ENCODE peak calls at places on chromosomes 1 and 21, in eight cellular contexts. B, R, Y, S, I, W, G and L are unnamed samples.

GRCh38 chr1:176878750-176879536 is 285.6 kb downstream of the ASTN1 start:
- DNase-seq in B (no peak), W (no peak), G (no peak), S (no peak), R (no peak), Y (no peak), I (no peak), L (peak)

GRCh38 chr1:34590211-34590623 is 164.6 kb upstream of the GJB5 start:
- DNase-seq in W (no peak), B (no peak), R (peak), G (no peak), I (no peak), Y (no peak), S (no peak), L (peak)

GRCh38 chr1:6126521-6127067 is 53.5 kb downstream of the CHD5 start:
- DNase-seq in W (no peak), R (no peak), B (no peak), I (no peak), Y (no peak), G (no peak), S (no peak), L (no peak)

GRCh38 chr21:36820176-36821031 is 121.5 kb downstream of the SIM2 start:
- DNase-seq in R (no peak), B (no peak), S (no peak), W (no peak), G (no peak), I (no peak), Y (no peak), L (peak)

GRCh38 chr1:36734356-36734755 is 251.6 kb upstream of the CSF3R start:
- DNase-seq in S (no peak), G (no peak), I (peak), W (no peak), Y (no peak), R (no peak), B (no peak), L (no peak)

GRCh38 chr1:168467452-168467851 is 76.3 kb downstream of the XCL2 start:
- DNase-seq in W (no peak), B (no peak), G (no peak), R (no peak), S (no peak), I (no peak), Y (no peak), L (no peak)

GRCh38 chr1:94693029-94693428 is 127.1 kb upstream of the SLC44A3 start:
- DNase-seq in W (no peak), S (no peak), G (no peak), I (no peak), B (no peak), R (no peak), Y (no peak), L (peak)

GRCh38 chr1:164716992-164717703 is 158.2 kb downstream of the PBX1 start:
- DNase-seq in Y (no peak), R (peak), S (no peak), G (no peak), B (no peak), W (no peak), I (no peak), L (no peak)

GRCh38 chr1:59034925-59035324 is 251.1 kb upstream of the JUN start:
- DNase-seq in W (no peak), S (no peak), B (no peak), Y (no peak), I (no peak), G (no peak), R (no peak), L (no peak)

GRCh38 chr1:53878492-53879105 is 11.0 kb downstream of the YIPF1 start:
- DNase-seq in B (no peak), S (peak), G (peak), Y (no peak), R (peak), W (no peak), I (no peak), L (no peak)

GRCh38 chr1:39127513-39127912 is 77.0 kb upstream of the MACF1 start:
- DNase-seq in Y (no peak), G (no peak), R (peak), B (peak), I (peak), S (no peak), W (no peak), L (no peak)

GRCh38 chr1:33391669-33392068 is 39.2 kb downstream of the PHC2 start:
- DNase-seq in G (no peak), S (no peak), W (no peak), I (no peak), R (no peak), B (no peak), Y (no peak), L (peak)

GRCh38 chr1:240582953-240583352 is 29.0 kb downstream of the GREM2 start:
- DNase-seq in G (no peak), I (no peak), S (no peak), B (no peak), R (no peak), W (no peak), Y (no peak), L (no peak)

GRCh38 chr1:185040333-185040732 is 5.0 kb upstream of the RNF2 start:
- DNase-seq in I (no peak), B (no peak), W (no peak), S (no peak), R (no peak), G (no peak), Y (no peak), L (no peak)

GRCh38 chr1:165544996-165545395 is 1.2 kb downstream of the LRRC52 start:
- DNase-seq in R (no peak), S (no peak), W (no peak), I (no peak), G (no peak), Y (no peak), B (no peak), L (no peak)

GRCh38 chr21:20645344-20645743 is 352.9 kb upstream of the NCAM2 start:
- DNase-seq in R (no peak), W (no peak), Y (no peak), S (no peak), B (no peak), I (no peak), G (no peak), L (no peak)

GRCh38 chr1:89633103-89633744 is at the start of gene LRRC8C:
- DNase-seq in I (peak), S (no peak), Y (no peak), B (peak), W (peak), G (peak), R (peak), L (no peak)

GRCh38 chr1:167533851-167534300 is 15.5 kb upstream of the CD247 start:
- DNase-seq in Y (no peak), I (no peak), S (no peak), W (peak), R (peak), G (peak), B (peak), L (peak)

GRCh38 chr1:205229399-205229861 is 1.7 kb downstream of the TMCC2 start:
- DNase-seq in Y (no peak), W (peak), I (no peak), S (no peak), G (peak), R (peak), B (peak), L (peak)
- TF ChIP-seq CTCF in Y (peak), W (peak), I (no peak), S (peak), G (peak), R (peak), B (peak), L (peak)

GRCh38 chr1:42845866-42846256 is 552 bp upstream of the ZNF691 start:
- DNase-seq in S (no peak), G (no peak), R (no peak), B (no peak), I (no peak), Y (no peak), W (no peak), L (no peak)

GRCh38 chr1:42845193-42845592 is 1.2 kb upstream of the ZNF691 start:
- DNase-seq in Y (no peak), R (no peak), B (no peak), I (no peak), S (no peak), W (no peak), G (no peak), L (no peak)

GRCh38 chr1:42847111-42847580 is 733 bp downstream of the ZNF691 start:
- DNase-seq in S (no peak), R (no peak), G (no peak), Y (no peak), B (no peak), W (no peak), I (no peak), L (no peak)

GRCh38 chr1:42847721-42848470 is 1.5 kb downstream of the ZNF691 start:
- DNase-seq in S (no peak), Y (no peak), B (no peak), G (no peak), W (no peak), R (no peak), I (no peak), L (no peak)

GRCh38 chr1:42846257-42847110 is at the start of gene ZNF691:
- DNase-seq in S (peak), Y (peak), G (peak), I (peak), B (peak), W (peak), R (peak), L (peak)
- TF ChIP-seq CTCF in S (peak), Y (peak), G (peak), I (peak), B (peak), W (peak), R (peak), L (peak)

GRCh38 chr1:212285685-212286436 is 651 bp downstream of the PPP2R5A start:
- DNase-seq in W (peak), R (peak), G (peak), S (no peak), I (peak), Y (peak), B (peak), L (peak)

GRCh38 chr1:212283741-212284140 is 1.5 kb upstream of the PPP2R5A start:
- DNase-seq in W (no peak), S (no peak), G (no peak), R (no peak), I (no peak), B (no peak), Y (no peak), L (no peak)

GRCh38 chr1:212284332-212284743 is 872 bp upstream of the PPP2R5A start:
- DNase-seq in I (no peak), R (no peak), S (no peak), B (no peak), G (no peak), Y (no peak), W (no peak), L (no peak)

GRCh38 chr1:212286437-212287131 is 1.4 kb downstream of the PPP2R5A start:
- DNase-seq in I (no peak), Y (no peak), W (no peak), R (no peak), B (peak), G (no peak), S (no peak), L (no peak)

DNA sequence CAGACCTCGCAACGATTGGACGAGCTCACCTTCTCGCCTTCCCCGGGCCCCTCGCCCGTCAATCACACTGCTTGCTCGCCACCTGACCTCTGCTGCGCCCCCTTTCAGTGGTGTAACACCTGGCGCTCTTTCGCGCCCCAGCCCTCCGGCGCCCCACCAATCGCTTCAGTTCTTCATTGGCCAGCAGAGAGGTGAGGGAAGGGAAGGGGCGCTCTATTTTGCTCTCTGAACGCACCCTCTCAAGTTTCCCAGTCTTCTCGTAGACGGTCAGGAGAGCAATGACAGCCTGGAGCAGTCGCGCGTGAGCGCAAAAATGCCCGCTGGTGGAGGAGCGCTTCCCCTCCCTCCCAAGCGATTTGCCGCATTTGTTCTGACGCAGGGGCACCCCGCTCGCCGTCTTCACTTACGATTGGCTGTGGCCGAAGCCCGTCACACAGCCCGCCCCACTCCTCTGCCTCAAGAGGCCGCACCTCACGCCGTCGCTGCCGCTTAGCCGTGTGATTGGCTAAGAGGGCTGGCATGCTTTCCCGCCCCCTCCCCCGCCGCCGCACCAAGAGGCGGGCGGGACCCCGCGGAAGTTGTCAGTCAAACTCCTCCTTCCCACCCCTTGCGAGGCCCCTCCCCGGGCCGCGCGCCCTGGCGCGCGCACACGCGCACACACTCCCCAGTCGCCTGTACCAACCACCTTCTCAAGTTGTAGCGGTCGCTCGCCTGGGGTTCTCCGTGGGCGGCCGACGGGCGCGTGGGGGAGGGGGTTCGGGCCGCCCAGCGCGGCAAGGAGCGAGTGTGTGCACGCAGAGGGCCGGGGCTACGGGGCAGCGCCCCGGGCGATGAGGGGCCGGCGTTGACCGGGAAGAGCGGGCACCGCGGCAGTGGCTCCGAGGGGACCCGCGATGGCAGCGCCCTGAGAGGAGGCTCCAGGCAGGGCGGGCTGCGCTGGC is at the start of gene PPP2R5A:
- DNase-seq in S (peak), Y (peak), I (peak), G (peak), R (peak), W (peak), B (peak), L (peak)
- TF ChIP-seq CTCF in S (no peak), Y (peak), I (no peak), G (peak), R (no peak), W (peak), B (peak), L (peak)

DNA sequence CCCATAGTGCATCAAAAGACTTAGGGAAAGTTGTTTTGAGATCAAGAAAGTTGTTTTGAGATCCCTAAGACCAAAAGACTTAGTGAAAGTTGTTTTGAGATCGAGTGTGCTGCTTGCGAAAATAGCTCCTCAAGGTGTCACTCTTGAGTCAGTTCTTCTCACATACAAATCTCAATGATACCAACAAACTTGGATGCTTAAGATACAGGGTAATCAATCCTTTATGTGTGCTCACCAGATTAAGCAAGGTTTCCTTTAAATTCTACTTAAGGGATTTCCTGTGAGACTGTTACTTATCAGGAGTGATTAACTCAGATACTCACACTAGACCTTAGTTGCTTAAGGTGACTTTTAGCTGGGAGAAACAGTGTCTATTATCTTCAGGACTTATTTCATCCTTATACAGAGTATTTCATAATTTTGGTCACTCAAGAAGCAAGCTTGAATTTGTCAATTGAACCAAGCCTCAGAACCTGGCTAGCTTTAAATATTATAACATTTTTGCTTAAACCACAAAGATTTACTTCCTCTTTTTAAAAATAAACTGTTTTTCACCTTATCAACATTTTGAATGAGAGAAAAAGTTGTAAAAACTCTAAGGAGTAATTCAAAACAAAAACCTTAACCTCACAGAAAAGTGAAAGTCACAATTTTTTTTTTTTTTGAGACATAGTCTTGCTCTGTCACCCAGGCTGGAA is 8.0 kb upstream of the RLF start:
- DNase-seq in Y (no peak), S (peak), B (peak), R (peak), W (no peak), I (no peak), G (peak), L (peak)
- TF ChIP-seq CTCF in Y (peak), S (peak), B (peak), R (peak), W (peak), I (peak), G (peak), L (peak)

DNA sequence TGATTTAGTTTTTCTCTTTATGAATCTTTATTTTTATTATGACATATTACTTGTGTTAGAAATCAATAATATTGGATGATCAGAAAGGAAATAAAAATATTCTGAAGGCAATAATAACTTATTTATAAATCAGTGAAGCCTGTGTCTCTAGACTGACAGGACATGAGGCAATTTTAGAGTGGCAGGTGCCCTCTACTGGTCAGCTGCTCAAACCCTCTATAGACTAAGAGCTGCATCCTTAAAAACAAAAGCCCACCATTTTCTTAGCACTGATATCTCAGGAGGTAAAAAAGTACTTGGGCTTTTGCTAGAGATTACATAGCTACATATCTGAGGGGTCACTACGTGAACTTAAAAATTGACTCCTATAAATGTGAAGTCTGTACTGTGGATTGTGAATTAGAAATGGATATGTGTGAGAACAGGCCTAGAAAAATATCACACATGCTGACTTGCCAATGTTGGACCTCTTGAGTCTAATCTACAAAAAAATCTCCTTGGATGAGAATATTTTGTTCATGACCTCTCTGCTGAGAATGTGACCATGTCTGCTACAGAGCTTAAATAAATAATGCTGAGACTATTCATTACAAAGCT is 597.9 kb upstream of the ADAMTS5 start:
- DNase-seq in I (no peak), G (no peak), W (peak), B (peak), S (no peak), R (peak), Y (no peak), L (peak)
- TF ChIP-seq CTCF in I (peak), G (peak), W (peak), B (peak), S (peak), R (peak), Y (peak), L (peak)

GRCh38 chr21:30482130-30482529 is 2.0 kb upstream of the KRTAP19-1 start:
- DNase-seq in R (peak), Y (no peak), B (no peak), I (no peak), S (no peak), W (no peak), G (no peak), L (no peak)
- TF ChIP-seq CTCF in R (no peak), Y (no peak), B (no peak), I (no peak), S (no peak), W (no peak), G (no peak), L (no peak)

DNA sequence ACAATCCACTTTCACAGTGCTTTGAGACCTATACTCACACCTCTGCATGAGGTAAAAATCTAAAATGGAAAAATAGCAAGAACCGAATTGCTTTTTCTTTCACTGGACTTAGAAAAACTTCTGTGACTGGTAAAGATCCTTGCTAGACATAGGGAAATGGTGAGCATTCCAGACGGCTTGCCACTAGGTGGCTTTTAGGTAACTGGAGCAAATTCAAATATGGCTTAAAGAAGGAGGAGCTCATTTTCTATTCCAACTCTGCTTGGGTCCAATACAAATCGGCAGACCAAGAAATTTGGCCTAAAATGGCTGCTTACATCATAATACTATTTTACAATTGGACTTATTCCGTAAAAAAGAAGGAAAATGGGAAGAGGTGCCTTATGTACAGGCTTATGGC is 977.9 kb downstream of the ADGRL2 start:
- DNase-seq in Y (no peak), R (no peak), S (no peak), B (no peak), G (no peak), I (no peak), W (no peak), L (peak)
- TF ChIP-seq CTCF in Y (no peak), R (peak), S (peak), B (no peak), G (peak), I (no peak), W (no peak), L (peak)

DNA sequence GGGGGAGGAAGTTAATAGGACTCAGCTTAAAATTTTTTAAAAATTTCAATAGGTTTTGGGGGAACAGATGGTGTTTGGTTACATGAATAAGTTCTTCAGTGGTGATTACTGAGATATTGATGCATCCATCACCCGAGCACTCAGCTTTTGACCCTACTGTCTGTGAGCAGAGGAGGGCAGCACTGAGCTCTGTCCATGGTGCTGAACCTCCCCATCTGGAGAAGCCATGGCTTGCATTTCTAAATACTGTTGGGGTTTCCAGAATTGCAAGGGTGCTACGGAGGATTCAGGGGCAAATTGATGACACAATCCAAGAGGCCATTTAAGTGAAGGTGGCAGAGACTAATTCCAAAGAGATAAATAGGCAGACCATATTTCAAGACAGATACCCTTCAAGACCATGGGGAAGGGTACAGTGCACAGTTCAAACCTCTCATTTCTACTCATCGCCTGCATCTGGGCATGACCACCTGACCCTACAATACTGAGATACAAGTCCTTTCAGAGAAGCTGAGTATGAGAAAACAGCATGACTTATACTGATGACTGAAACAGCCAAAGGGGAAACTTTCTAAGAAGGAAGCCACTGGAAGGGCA is 17.2 kb downstream of the SYT2 start:
- DNase-seq in S (no peak), R (peak), G (peak), I (peak), W (peak), Y (peak), B (peak), L (peak)
- TF ChIP-seq CTCF in S (peak), R (peak), G (peak), I (peak), W (peak), Y (no peak), B (peak), L (peak)

DNA sequence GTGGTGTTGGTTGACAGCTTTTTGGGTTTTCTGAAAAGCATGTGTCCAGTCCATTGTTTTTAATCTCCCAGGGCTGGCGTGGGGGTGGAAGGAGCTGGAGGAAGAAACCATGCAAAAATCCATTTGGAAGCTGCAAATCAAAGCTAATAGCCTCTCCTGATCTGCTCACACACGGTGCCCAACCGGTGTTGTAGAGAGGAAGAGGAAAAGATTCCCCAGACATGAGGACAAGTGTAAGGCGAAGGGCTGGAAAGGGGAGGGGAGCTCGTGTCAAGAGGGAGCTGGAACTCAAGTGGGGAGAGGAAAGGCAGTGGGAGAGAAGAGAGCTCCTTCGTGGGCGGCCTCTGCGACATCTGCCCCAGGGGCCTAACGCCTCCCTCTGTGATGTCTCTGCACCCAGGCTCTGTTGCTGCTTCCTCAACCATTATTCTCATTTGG is 112.3 kb upstream of the IRF2BP2 start:
- DNase-seq in Y (no peak), W (no peak), B (no peak), G (no peak), R (no peak), I (peak), S (no peak), L (no peak)
- TF ChIP-seq CTCF in Y (no peak), W (no peak), B (no peak), G (no peak), R (no peak), I (no peak), S (no peak), L (no peak)